ENCODE peak calls at places on chromosomes 2 and 18, in six cellular contexts. One of them, this sample, is unnamed.

GRCh38 chr18:50780144-50780543 is 39.7 kb downstream of the MRO start:
- DNase-seq in stimulated activated CD4-positive, alpha-beta T cell treated with anti-CD3 and anti-CD28 coated beads, Interleukin-2, amount 100 ng/mL, for 48 hours: no peak
- DNase-seq in AG10803: no peak
- DNase-seq in RWPE1: no peak
- DNase-seq in globus pallidus: no peak
- DNase-seq in HFF-Myc: no peak
- DNase-seq in this sample: no peak

GRCh38 chr2:68770271-68771111 is 35.9 kb downstream of the ARHGAP25 start:
- DNase-seq in stimulated activated CD4-positive, alpha-beta T cell treated with anti-CD3 and anti-CD28 coated beads, Interleukin-2, amount 100 ng/mL, for 48 hours: no peak
- DNase-seq in AG10803: no peak
- DNase-seq in RWPE1: no peak
- DNase-seq in globus pallidus: peak; percentile 45
- DNase-seq in HFF-Myc: no peak
- DNase-seq in this sample: no peak

GRCh38 chr18:22831441-22831904 is 101.7 kb upstream of the RBBP8 start:
- DNase-seq in stimulated activated CD4-positive, alpha-beta T cell treated with anti-CD3 and anti-CD28 coated beads, Interleukin-2, amount 100 ng/mL, for 48 hours: no peak
- DNase-seq in AG10803: peak; percentile 74
- DNase-seq in RWPE1: no peak
- DNase-seq in globus pallidus: no peak
- DNase-seq in HFF-Myc: no peak
- DNase-seq in this sample: no peak

GRCh38 chr18:13377496-13377895 is 158.9 kb downstream of the LDLRAD4 start:
- DNase-seq in stimulated activated CD4-positive, alpha-beta T cell treated with anti-CD3 and anti-CD28 coated beads, Interleukin-2, amount 100 ng/mL, for 48 hours: no peak
- DNase-seq in AG10803: no peak
- DNase-seq in RWPE1: no peak
- DNase-seq in globus pallidus: no peak
- DNase-seq in HFF-Myc: no peak
- DNase-seq in this sample: no peak

GRCh38 chr2:171451074-171451473 is 17.0 kb downstream of the DCAF17 start:
- DNase-seq in stimulated activated CD4-positive, alpha-beta T cell treated with anti-CD3 and anti-CD28 coated beads, Interleukin-2, amount 100 ng/mL, for 48 hours: no peak
- DNase-seq in AG10803: no peak
- DNase-seq in RWPE1: no peak
- DNase-seq in globus pallidus: no peak
- DNase-seq in HFF-Myc: no peak
- DNase-seq in this sample: no peak

GRCh38 chr2:100924520-100925451 is 77.3 kb upstream of the RPL31 start:
- DNase-seq in stimulated activated CD4-positive, alpha-beta T cell treated with anti-CD3 and anti-CD28 coated beads, Interleukin-2, amount 100 ng/mL, for 48 hours: peak; percentile 6
- DNase-seq in AG10803: peak; percentile 58
- DNase-seq in RWPE1: no peak
- DNase-seq in globus pallidus: peak; percentile 25
- DNase-seq in HFF-Myc: no peak
- DNase-seq in this sample: peak; percentile 43

GRCh38 chr2:121505005-121505404 is 25.7 kb upstream of the RNU4ATAC start:
- DNase-seq in stimulated activated CD4-positive, alpha-beta T cell treated with anti-CD3 and anti-CD28 coated beads, Interleukin-2, amount 100 ng/mL, for 48 hours: no peak
- DNase-seq in AG10803: peak; percentile 95
- DNase-seq in RWPE1: peak; percentile 78
- DNase-seq in globus pallidus: no peak
- DNase-seq in HFF-Myc: no peak
- DNase-seq in this sample: no peak

GRCh38 chr2:108267117-108267516 is 21.6 kb upstream of the SULT1C2 start:
- DNase-seq in stimulated activated CD4-positive, alpha-beta T cell treated with anti-CD3 and anti-CD28 coated beads, Interleukin-2, amount 100 ng/mL, for 48 hours: no peak
- DNase-seq in AG10803: peak; percentile 33
- DNase-seq in RWPE1: no peak
- DNase-seq in globus pallidus: peak; percentile 17
- DNase-seq in HFF-Myc: no peak
- DNase-seq in this sample: no peak

GRCh38 chr2:197873293-197873701 is 68.9 kb downstream of the PLCL1 start:
- DNase-seq in stimulated activated CD4-positive, alpha-beta T cell treated with anti-CD3 and anti-CD28 coated beads, Interleukin-2, amount 100 ng/mL, for 48 hours: no peak
- DNase-seq in AG10803: peak; percentile 88
- DNase-seq in RWPE1: no peak
- DNase-seq in globus pallidus: peak; percentile 61
- DNase-seq in HFF-Myc: peak; percentile 36
- DNase-seq in this sample: no peak

GRCh38 chr2:237159006-237159897 is 73.6 kb downstream of the COPS8 start:
- DNase-seq in stimulated activated CD4-positive, alpha-beta T cell treated with anti-CD3 and anti-CD28 coated beads, Interleukin-2, amount 100 ng/mL, for 48 hours: no peak
- DNase-seq in AG10803: no peak
- DNase-seq in RWPE1: no peak
- DNase-seq in globus pallidus: no peak
- DNase-seq in HFF-Myc: no peak
- DNase-seq in this sample: no peak

GRCh38 chr2:225076125-225076524 is 33.9 kb upstream of the DOCK10 start:
- DNase-seq in stimulated activated CD4-positive, alpha-beta T cell treated with anti-CD3 and anti-CD28 coated beads, Interleukin-2, amount 100 ng/mL, for 48 hours: no peak
- DNase-seq in AG10803: peak; percentile 93
- DNase-seq in RWPE1: no peak
- DNase-seq in globus pallidus: no peak
- DNase-seq in HFF-Myc: peak; percentile 52
- DNase-seq in this sample: no peak

GRCh38 chr18:55318864-55319516 is 269.0 kb downstream of the TCF4 start:
- DNase-seq in stimulated activated CD4-positive, alpha-beta T cell treated with anti-CD3 and anti-CD28 coated beads, Interleukin-2, amount 100 ng/mL, for 48 hours: no peak
- DNase-seq in AG10803: peak; percentile 85
- DNase-seq in RWPE1: no peak
- DNase-seq in globus pallidus: peak; percentile 53
- DNase-seq in HFF-Myc: no peak
- DNase-seq in this sample: no peak

GRCh38 chr2:231039294-231039664 is 2.0 kb downstream of the C2orf72 start:
- DNase-seq in stimulated activated CD4-positive, alpha-beta T cell treated with anti-CD3 and anti-CD28 coated beads, Interleukin-2, amount 100 ng/mL, for 48 hours: no peak
- DNase-seq in AG10803: no peak
- DNase-seq in RWPE1: no peak
- DNase-seq in globus pallidus: no peak
- DNase-seq in HFF-Myc: no peak
- DNase-seq in this sample: no peak

GRCh38 chr2:135074216-135074615 is 22.1 kb downstream of the RAB3GAP1 start:
- DNase-seq in stimulated activated CD4-positive, alpha-beta T cell treated with anti-CD3 and anti-CD28 coated beads, Interleukin-2, amount 100 ng/mL, for 48 hours: no peak
- DNase-seq in AG10803: no peak
- DNase-seq in RWPE1: no peak
- DNase-seq in globus pallidus: no peak
- DNase-seq in HFF-Myc: no peak
- DNase-seq in this sample: no peak

GRCh38 chr18:32271649-32272324 is 81.9 kb downstream of the MEP1B start:
- DNase-seq in stimulated activated CD4-positive, alpha-beta T cell treated with anti-CD3 and anti-CD28 coated beads, Interleukin-2, amount 100 ng/mL, for 48 hours: peak; percentile 16
- DNase-seq in AG10803: peak; percentile 54
- DNase-seq in RWPE1: peak; percentile 34
- DNase-seq in globus pallidus: peak; percentile 31
- DNase-seq in HFF-Myc: peak; percentile 6
- DNase-seq in this sample: peak; percentile 36

GRCh38 chr18:77207540-77207939 is 42.1 kb upstream of the GALR1 start:
- DNase-seq in stimulated activated CD4-positive, alpha-beta T cell treated with anti-CD3 and anti-CD28 coated beads, Interleukin-2, amount 100 ng/mL, for 48 hours: peak; percentile 29
- DNase-seq in AG10803: peak; percentile 93
- DNase-seq in RWPE1: peak; percentile 20
- DNase-seq in globus pallidus: peak; percentile 48
- DNase-seq in HFF-Myc: peak; percentile 56
- DNase-seq in this sample: peak; percentile 18

GRCh38 chr2:72147303-72147970 is at the start of gene CYP26B1:
- DNase-seq in stimulated activated CD4-positive, alpha-beta T cell treated with anti-CD3 and anti-CD28 coated beads, Interleukin-2, amount 100 ng/mL, for 48 hours: no peak
- DNase-seq in AG10803: no peak
- DNase-seq in RWPE1: no peak
- DNase-seq in globus pallidus: no peak
- DNase-seq in HFF-Myc: no peak
- DNase-seq in this sample: no peak

GRCh38 chr2:65383571-65384488 is 48.6 kb downstream of the SPRED2 start:
- DNase-seq in stimulated activated CD4-positive, alpha-beta T cell treated with anti-CD3 and anti-CD28 coated beads, Interleukin-2, amount 100 ng/mL, for 48 hours: no peak
- DNase-seq in AG10803: no peak
- DNase-seq in RWPE1: no peak
- DNase-seq in globus pallidus: no peak
- DNase-seq in HFF-Myc: no peak
- DNase-seq in this sample: no peak

GRCh38 chr2:151637284-151637781 is 96.9 kb downstream of the NEB start:
- DNase-seq in stimulated activated CD4-positive, alpha-beta T cell treated with anti-CD3 and anti-CD28 coated beads, Interleukin-2, amount 100 ng/mL, for 48 hours: peak; percentile 24
- DNase-seq in AG10803: no peak
- DNase-seq in RWPE1: no peak
- DNase-seq in globus pallidus: no peak
- DNase-seq in HFF-Myc: no peak
- DNase-seq in this sample: no peak

GRCh38 chr2:235765181-235765820 is 271.5 kb downstream of the AGAP1 start:
- DNase-seq in stimulated activated CD4-positive, alpha-beta T cell treated with anti-CD3 and anti-CD28 coated beads, Interleukin-2, amount 100 ng/mL, for 48 hours: no peak
- DNase-seq in AG10803: peak; percentile 90
- DNase-seq in RWPE1: peak; percentile 65
- DNase-seq in globus pallidus: no peak
- DNase-seq in HFF-Myc: peak; percentile 71
- DNase-seq in this sample: no peak

GRCh38 chr2:69175795-69176715 is 163.1 kb downstream of the ANTXR1 start:
- DNase-seq in stimulated activated CD4-positive, alpha-beta T cell treated with anti-CD3 and anti-CD28 coated beads, Interleukin-2, amount 100 ng/mL, for 48 hours: no peak
- DNase-seq in AG10803: no peak
- DNase-seq in RWPE1: no peak
- DNase-seq in globus pallidus: no peak
- DNase-seq in HFF-Myc: no peak
- DNase-seq in this sample: no peak

GRCh38 chr2:160209457-160209856 is 9.4 kb upstream of the ITGB6 start:
- DNase-seq in stimulated activated CD4-positive, alpha-beta T cell treated with anti-CD3 and anti-CD28 coated beads, Interleukin-2, amount 100 ng/mL, for 48 hours: no peak
- DNase-seq in AG10803: peak; percentile 97
- DNase-seq in RWPE1: no peak
- DNase-seq in globus pallidus: no peak
- DNase-seq in HFF-Myc: peak; percentile 59
- DNase-seq in this sample: no peak

GRCh38 chr2:213848631-213849030 is 562.2 kb upstream of the VWC2L start:
- DNase-seq in stimulated activated CD4-positive, alpha-beta T cell treated with anti-CD3 and anti-CD28 coated beads, Interleukin-2, amount 100 ng/mL, for 48 hours: no peak
- DNase-seq in AG10803: peak; percentile 24
- DNase-seq in RWPE1: no peak
- DNase-seq in globus pallidus: no peak
- DNase-seq in HFF-Myc: peak; percentile 10
- DNase-seq in this sample: no peak

GRCh38 chr18:79460445-79461300 is 64.9 kb downstream of the NFATC1 start:
- DNase-seq in stimulated activated CD4-positive, alpha-beta T cell treated with anti-CD3 and anti-CD28 coated beads, Interleukin-2, amount 100 ng/mL, for 48 hours: no peak
- DNase-seq in AG10803: peak; percentile 11
- DNase-seq in RWPE1: no peak
- DNase-seq in globus pallidus: no peak
- DNase-seq in HFF-Myc: no peak
- DNase-seq in this sample: peak; percentile 49

GRCh38 chr2:108383146-108383830 is 5.5 kb downstream of the SULT1C4 start:
- DNase-seq in stimulated activated CD4-positive, alpha-beta T cell treated with anti-CD3 and anti-CD28 coated beads, Interleukin-2, amount 100 ng/mL, for 48 hours: no peak
- DNase-seq in AG10803: no peak
- DNase-seq in RWPE1: no peak
- DNase-seq in globus pallidus: no peak
- DNase-seq in HFF-Myc: no peak
- DNase-seq in this sample: no peak

GRCh38 chr2:41326801-41327200 is 721.0 kb upstream of the PKDCC start:
- DNase-seq in stimulated activated CD4-positive, alpha-beta T cell treated with anti-CD3 and anti-CD28 coated beads, Interleukin-2, amount 100 ng/mL, for 48 hours: no peak
- DNase-seq in AG10803: no peak
- DNase-seq in RWPE1: no peak
- DNase-seq in globus pallidus: no peak
- DNase-seq in HFF-Myc: no peak
- DNase-seq in this sample: no peak